ENCODE peak calls at places on chromosomes 3 and 15, in five cellular contexts. W, G, Y, Z and T are unnamed samples.

GRCh38 chr3:46098319-46098761 is 71.1 kb upstream of the XCR1 start:
- DNase-seq in W (peak; percentile 42), G (no peak), Y (no peak), Z (peak; percentile 41), T (no peak)

GRCh38 chr15:70576683-70577082 is 186.7 kb downstream of the UACA start:
- DNase-seq in W (no peak), G (no peak), Y (no peak), Z (no peak), T (no peak)

GRCh38 chr15:29698030-29698701 is 124.1 kb downstream of the TJP1 start:
- DNase-seq in W (no peak), G (no peak), Y (no peak), Z (no peak), T (no peak)

GRCh38 chr15:87902772-87903388 is 353.7 kb downstream of the NTRK3 start:
- DNase-seq in W (peak; percentile 21), G (no peak), Y (no peak), Z (no peak), T (no peak)

GRCh38 chr15:90400759-90401314 is 12.8 kb downstream of the IQGAP1 start:
- DNase-seq in W (peak; percentile 80), G (peak; percentile 63), Y (no peak), Z (peak; percentile 69), T (peak; percentile 57)

GRCh38 chr3:14411166-14411526 is 8.7 kb downstream of the SLC6A6 start:
- DNase-seq in W (no peak), G (no peak), Y (no peak), Z (no peak), T (no peak)

GRCh38 chr3:189513281-189514151 is 117.7 kb upstream of the TP63 start:
- DNase-seq in W (no peak), G (no peak), Y (no peak), Z (peak; percentile 59), T (no peak)

GRCh38 chr3:106208979-106209378 is 340.2 kb upstream of the CBLB start:
- DNase-seq in W (no peak), G (no peak), Y (no peak), Z (no peak), T (no peak)

GRCh38 chr3:101038880-101039279 is 45.7 kb upstream of the ABI3BP start:
- DNase-seq in W (no peak), G (no peak), Y (no peak), Z (no peak), T (no peak)

GRCh38 chr3:159923961-159924360 is 64.7 kb upstream of the IL12A start:
- DNase-seq in W (no peak), G (no peak), Y (no peak), Z (no peak), T (no peak)

GRCh38 chr15:29571728-29572454 is 250.4 kb downstream of the TJP1 start:
- DNase-seq in W (no peak), G (no peak), Y (no peak), Z (peak; percentile 39), T (no peak)

GRCh38 chr3:195777975-195778374 is 33.8 kb downstream of the MUC4 start:
- DNase-seq in W (no peak), G (no peak), Y (no peak), Z (no peak), T (no peak)

GRCh38 chr15:93974804-93975481 is 256.4 kb upstream of the MCTP2 start:
- DNase-seq in W (no peak), G (no peak), Y (peak; percentile 15), Z (no peak), T (no peak)

GRCh38 chr3:156360992-156361391 is 193.9 kb downstream of the SSR3 start:
- DNase-seq in W (no peak), G (no peak), Y (no peak), Z (no peak), T (no peak)

GRCh38 chr15:72864681-72865080 is 81.1 kb upstream of the ADPGK start:
- DNase-seq in W (no peak), G (no peak), Y (no peak), Z (no peak), T (no peak)

GRCh38 chr3:15505412-15506165 is 15.9 kb downstream of the COLQ start:
- DNase-seq in W (no peak), G (no peak), Y (no peak), Z (no peak), T (no peak)

GRCh38 chr3:178719036-178719635 is 182.9 kb downstream of the KCNMB2 start:
- DNase-seq in W (no peak), G (no peak), Y (no peak), Z (peak; percentile 8), T (no peak)

GRCh38 chr3:13599887-13600450 is 51.0 kb downstream of the FBLN2 start:
- DNase-seq in W (no peak), G (no peak), Y (no peak), Z (no peak), T (no peak)

GRCh38 chr3:68018275-68018674 is 363.9 kb upstream of the SUCLG2 start:
- DNase-seq in W (no peak), G (no peak), Y (no peak), Z (no peak), T (no peak)

GRCh38 chr3:13220991-13221390 is 147.8 kb upstream of the IQSEC1 start:
- DNase-seq in W (no peak), G (no peak), Y (no peak), Z (no peak), T (no peak)

GRCh38 chr3:155766206-155766605 is 21.3 kb upstream of the PLCH1 start:
- DNase-seq in W (no peak), G (no peak), Y (no peak), Z (no peak), T (no peak)

GRCh38 chr15:78455749-78456148 is 17.7 kb downstream of the IREB2 start:
- DNase-seq in W (peak; percentile 81), G (peak; percentile 59), Y (no peak), Z (no peak), T (no peak)

GRCh38 chr3:49812916-49813496 is 747 bp downstream of the UBA7 start:
- DNase-seq in W (no peak), G (no peak), Y (no peak), Z (no peak), T (no peak)

GRCh38 chr3:102123590-102124190 is 274.4 kb downstream of the NFKBIZ start:
- DNase-seq in W (no peak), G (no peak), Y (no peak), Z (no peak), T (no peak)

GRCh38 chr3:148333091-148333490 is 364.6 kb upstream of the AGTR1 start:
- DNase-seq in W (no peak), G (no peak), Y (no peak), Z (no peak), T (no peak)

GRCh38 chr3:172213765-172214358 is 174.5 kb downstream of the FNDC3B start:
- DNase-seq in W (no peak), G (no peak), Y (no peak), Z (no peak), T (no peak)

GRCh38 chr3:29555590-29555989 is 274.7 kb downstream of the RBMS3 start:
- DNase-seq in W (no peak), G (no peak), Y (no peak), Z (no peak), T (no peak)

GRCh38 chr15:62625421-62626033 is 417.0 kb upstream of the TPM1 start:
- DNase-seq in W (no peak), G (no peak), Y (no peak), Z (no peak), T (no peak)

GRCh38 chr15:98878172-98878571 is 129.4 kb downstream of the PGPEP1L start:
- DNase-seq in W (no peak), G (no peak), Y (no peak), Z (no peak), T (no peak)

GRCh38 chr3:95923496-95924210 is 890.7 kb upstream of the EPHA6 start:
- DNase-seq in W (peak; percentile 75), G (no peak), Y (no peak), Z (no peak), T (no peak)

GRCh38 chr3:72821170-72821781 is 27.0 kb downstream of the SHQ1 start:
- DNase-seq in W (peak; percentile 40), G (no peak), Y (no peak), Z (peak; percentile 64), T (no peak)

GRCh38 chr3:53083496-53083895 is 37.6 kb upstream of the SFMBT1 start:
- DNase-seq in W (no peak), G (peak; percentile 80), Y (no peak), Z (no peak), T (no peak)

GRCh38 chr15:72515591-72516389 is 41.7 kb downstream of the ARIH1 start:
- DNase-seq in W (no peak), G (no peak), Y (no peak), Z (no peak), T (no peak)

GRCh38 chr3:151318313-151318712 is 1.7 kb upstream of the GPR87 start:
- DNase-seq in W (no peak), G (no peak), Y (no peak), Z (no peak), T (no peak)

GRCh38 chr15:57667171-57667924 is 39.2 kb upstream of the POLR2M start:
- DNase-seq in W (no peak), G (no peak), Y (no peak), Z (no peak), T (no peak)

GRCh38 chr3:175885196-175885766 is 1026.1 kb downstream of the NAALADL2 start:
- DNase-seq in W (no peak), G (no peak), Y (no peak), Z (no peak), T (no peak)

GRCh38 chr3:12187448-12188327 is 29.0 kb upstream of the TIMP4 start:
- DNase-seq in W (no peak), G (peak; percentile 81), Y (no peak), Z (peak; percentile 34), T (peak; percentile 46)

GRCh38 chr15:93859176-93859575 is 372.2 kb upstream of the MCTP2 start:
- DNase-seq in W (no peak), G (no peak), Y (no peak), Z (no peak), T (no peak)

GRCh38 chr3:3126477-3127431 is at the start of gene TRNT1:
- DNase-seq in W (peak; percentile 94), G (peak; percentile 99), Y (peak; percentile 60), Z (peak; percentile 98), T (peak; percentile 94)
- TF ChIP-seq POLR2A in W (peak; percentile 87), G (no peak), Y (no peak), Z (peak; percentile 93), T (peak; percentile 87)

GRCh38 chr3:103499967-103500366 is 1065.2 kb downstream of the ZPLD1 start:
- DNase-seq in W (no peak), G (no peak), Y (no peak), Z (no peak), T (no peak)
- TF ChIP-seq POLR2A in W (no peak), G (no peak), Y (no peak), Z (no peak), T (no peak)

GRCh38 chr3:170811928-170812591 is 57.9 kb downstream of the RPL22L1 start:
- DNase-seq in W (peak; percentile 63), G (no peak), Y (peak; percentile 59), Z (peak; percentile 76), T (peak; percentile 42)
- TF ChIP-seq POLR2A in W (no peak), G (no peak), Y (no peak), Z (no peak), T (no peak)

GRCh38 chr3:127547761-127548605 is 42.5 kb downstream of the TPRA1 start:
- DNase-seq in W (peak; percentile 67), G (peak; percentile 92), Y (peak; percentile 49), Z (peak; percentile 82), T (peak; percentile 87)
- TF ChIP-seq POLR2A in W (no peak), G (no peak), Y (no peak), Z (no peak), T (no peak)

DNA sequence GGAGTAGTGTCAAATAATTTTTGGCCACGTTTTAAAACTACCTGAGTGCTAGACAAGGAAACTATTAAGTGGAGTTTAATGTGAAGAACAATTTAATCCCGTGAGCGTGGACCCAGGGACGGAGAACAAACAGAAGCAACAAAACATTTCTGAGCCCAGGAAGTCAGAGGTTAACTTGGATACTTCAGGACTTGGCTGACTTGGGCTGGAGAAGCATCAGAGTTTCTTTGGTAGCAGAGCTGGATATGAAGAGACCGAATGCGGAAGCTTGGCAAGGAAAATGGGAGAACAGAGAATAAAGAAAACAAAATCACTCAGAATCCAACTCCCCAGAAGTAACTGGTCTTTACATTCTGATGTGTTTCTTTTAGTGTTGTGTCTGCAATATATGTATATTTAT is 17.0 kb upstream of the PLOD2 start:
- DNase-seq in W (no peak), G (no peak), Y (no peak), Z (no peak), T (no peak)
- TF ChIP-seq POLR2A in W (no peak), G (no peak), Y (no peak), Z (no peak), T (no peak)